ENCODE peak calls at places on chromosomes 5 and 9, in eight cellular contexts. D is HCT116, T is astrocyte of the cerebellum, R is choroid plexus epithelial cell, O is cardiac fibroblast, N is lower lobe of right lung, C is Peyer's patch, M is epithelial cell of esophagus. H is an unnamed sample.

GRCh38 chr5:41151562-41151961 is 61.8 kb downstream of the C6 start:
- DNase-seq in O (no peak), D (no peak), N (no peak), R (peak; percentile 12), C (no peak), T (no peak), M (no peak), H (no peak)

GRCh38 chr9:69122391-69123141 is 51.5 kb upstream of the TJP2 start:
- DNase-seq in C (peak; percentile 86), O (peak; percentile 89), T (peak; percentile 71), D (peak; percentile 80), R (peak; percentile 93), N (no peak), M (peak; percentile 73), H (no peak)

GRCh38 chr9:94031380-94031779 is 52.9 kb upstream of the PTPDC1 start:
- DNase-seq in C (no peak), D (no peak), T (no peak), R (no peak), M (no peak), O (no peak), N (no peak), H (no peak)

GRCh38 chr9:35508069-35508468 is 18.2 kb downstream of the RUSC2 start:
- DNase-seq in M (no peak), R (peak; percentile 31), T (no peak), O (peak; percentile 30), C (no peak), N (no peak), D (no peak), H (no peak)

GRCh38 chr9:135990468-135991429 is 29.6 kb upstream of the UBAC1 start:
- DNase-seq in R (peak; percentile 79), N (no peak), T (peak; percentile 32), M (peak; percentile 63), D (peak; percentile 79), O (peak; percentile 62), C (no peak), H (no peak)

GRCh38 chr5:139134906-139135305 is 63.3 kb downstream of the SIL1 start:
- DNase-seq in O (no peak), M (peak; percentile 15), R (no peak), T (no peak), D (no peak), C (no peak), N (no peak), H (no peak)

GRCh38 chr9:114033397-114034103 is 44.5 kb downstream of the AMBP start:
- DNase-seq in R (peak; percentile 31), D (no peak), T (no peak), N (no peak), O (peak; percentile 22), M (peak; percentile 8), C (no peak), H (no peak)

GRCh38 chr9:82922686-82923085 is 140.3 kb downstream of the RASEF start:
- DNase-seq in O (no peak), R (peak; percentile 34), N (no peak), C (no peak), M (no peak), D (no peak), T (no peak), H (no peak)

GRCh38 chr5:95113489-95113888 is 171.4 kb downstream of the MCTP1 start:
- DNase-seq in N (no peak), T (peak; percentile 18), R (peak; percentile 71), M (peak; percentile 7), D (no peak), O (peak; percentile 79), C (no peak), H (no peak)

GRCh38 chr5:160468576-160468975 is 46.9 kb downstream of the PTTG1 start:
- DNase-seq in D (no peak), O (no peak), C (no peak), M (no peak), R (no peak), T (no peak), N (no peak), H (no peak)
- H3K4me3 ChIP-seq in D (no peak overlapping the region), O (peak overlapping the region; percentile 51), C (peak overlapping the region; percentile 49), M (no peak overlapping the region), R (peak overlapping the region; percentile 59), T (no peak overlapping the region), N (peak overlapping the region; percentile 51), H (peak overlapping the region; percentile 45)

GRCh38 chr5:174516741-174517140 is 207.6 kb upstream of the MSX2 start:
- DNase-seq in C (no peak), O (no peak), D (no peak), R (no peak), N (no peak), M (no peak), T (no peak), H (no peak)

GRCh38 chr5:174523311-174524159 is 200.8 kb upstream of the MSX2 start:
- DNase-seq in N (no peak), M (no peak), D (no peak), C (no peak), R (no peak), T (no peak), O (no peak), H (no peak)

GRCh38 chr5:174518512-174518911 is 205.9 kb upstream of the MSX2 start:
- DNase-seq in D (no peak), O (no peak), M (no peak), C (no peak), N (no peak), R (no peak), T (no peak), H (no peak)

GRCh38 chr5:174522641-174523260 is 201.6 kb upstream of the MSX2 start:
- DNase-seq in D (no peak), M (no peak), R (no peak), T (no peak), N (no peak), C (no peak), O (no peak), H (no peak)

GRCh38 chr5:174520420-174521396 is 203.7 kb upstream of the MSX2 start:
- DNase-seq in T (no peak), C (peak; percentile 79), D (peak; percentile 93), M (peak; percentile 60), R (peak; percentile 19), N (no peak), O (no peak), H (no peak)
- TF ChIP-seq CTCF in T (no peak), C (peak; percentile 21), D (no peak), M (no peak), R (no peak), N (no peak), O (no peak), H (no peak)

GRCh38 chr5:146205499-146206202 is 2.2 kb downstream of the RBM27 start:
- DNase-seq in O (no peak), D (no peak), C (no peak), R (no peak), N (no peak), T (no peak), M (no peak), H (no peak)
- H3K4me3 ChIP-seq in O (no peak overlapping the region), D (no peak overlapping the region), C (peak overlapping the region; percentile 6), R (no peak overlapping the region), N (no peak overlapping the region), T (no peak overlapping the region), M (no peak overlapping the region), H (peak overlapping the region; percentile 71)

DNA sequence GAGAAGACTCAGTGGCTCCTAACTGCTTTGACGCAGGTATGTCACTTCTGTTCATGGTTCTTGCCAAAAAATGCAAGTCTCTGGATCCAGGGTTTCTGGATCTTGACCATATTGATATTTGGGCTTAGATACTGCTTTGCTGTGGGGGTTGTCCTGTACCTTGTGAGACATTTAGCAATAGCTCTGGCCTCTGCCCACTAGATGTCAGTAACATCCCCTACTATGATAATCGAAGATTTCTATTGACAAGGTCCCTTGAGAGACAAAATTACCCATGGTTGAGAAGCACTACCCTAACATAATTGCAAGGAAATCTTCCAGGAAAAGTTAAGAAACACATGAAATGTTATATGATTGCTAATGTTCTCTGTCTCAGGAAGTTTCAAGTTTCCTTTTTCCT is 285.4 kb downstream of the TMEM232 start:
- DNase-seq in T (peak; percentile 53), M (peak; percentile 46), D (peak; percentile 31), C (no peak), N (no peak), R (peak; percentile 70), O (peak; percentile 63), H (no peak)
- TF ChIP-seq CTCF in T (peak; percentile 69), M (peak; percentile 18), D (peak; percentile 57), C (peak; percentile 51), N (no peak), R (peak; percentile 68), O (peak; percentile 35), H (peak; percentile 23)

GRCh38 chr5:180352976-180353225 is 235 bp downstream of the GFPT2 start:
- DNase-seq in C (no peak), T (no peak), O (no peak), R (no peak), D (no peak), M (no peak), N (no peak), H (no peak)

GRCh38 chr5:180353963-180354574 is 933 bp upstream of the GFPT2 start:
- DNase-seq in M (no peak), D (no peak), T (no peak), O (no peak), R (peak; percentile 24), N (no peak), C (no peak), H (no peak)

GRCh38 chr5:180350711-180351110 is 2.4 kb downstream of the GFPT2 start:
- DNase-seq in D (no peak), R (no peak), T (no peak), N (no peak), O (no peak), M (no peak), C (no peak), H (no peak)

GRCh38 chr5:180353226-180353962 is at the start of gene GFPT2:
- DNase-seq in N (peak; percentile 77), T (no peak), C (peak; percentile 89), R (peak; percentile 84), M (peak; percentile 39), D (no peak), O (peak; percentile 77), H (no peak)

DNA sequence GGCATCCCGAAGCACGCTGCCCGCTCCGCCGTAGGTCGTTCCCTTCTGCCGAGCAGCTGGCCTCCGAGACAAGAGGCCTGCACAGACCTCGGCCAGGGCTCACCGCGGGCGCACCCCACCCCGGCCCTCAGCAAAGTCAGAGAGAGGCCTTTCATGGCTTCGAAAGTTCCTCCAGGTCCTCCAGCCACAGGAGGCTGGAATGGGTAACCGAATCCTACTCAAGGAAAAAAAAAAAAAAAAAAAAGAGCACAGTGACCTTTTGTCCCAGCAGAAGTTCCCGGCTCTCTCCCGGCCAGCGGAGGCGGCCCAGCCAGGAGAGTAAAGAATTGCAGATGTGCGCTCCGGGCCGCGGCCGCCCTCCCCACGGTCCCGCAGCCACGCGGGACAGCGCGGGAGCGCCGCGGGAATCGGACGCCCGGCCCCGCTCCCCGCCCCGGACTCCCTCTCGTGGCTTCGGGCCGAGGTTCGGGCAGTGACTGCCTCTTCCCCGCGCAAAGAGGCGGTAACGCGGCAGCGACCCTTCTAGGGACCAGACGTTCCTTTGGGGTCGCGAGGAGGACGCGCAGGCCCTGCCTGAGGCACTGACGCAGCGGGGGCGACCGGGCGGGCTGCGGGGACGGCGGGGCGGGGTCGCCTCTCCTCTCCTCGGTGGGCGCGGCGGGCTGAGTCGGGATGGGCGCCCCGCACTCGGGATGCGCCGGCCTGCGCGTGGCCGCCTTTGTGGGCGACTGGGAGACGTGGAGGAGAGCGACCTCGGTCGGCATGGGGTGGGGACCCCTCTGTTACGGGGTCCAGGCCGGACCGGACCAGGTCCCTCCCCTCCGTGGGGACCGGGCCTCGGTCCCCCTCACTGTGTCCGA is 790 bp downstream of the GFPT2 start:
- DNase-seq in D (no peak), O (peak; percentile 36), R (peak; percentile 55), T (no peak), N (no peak), M (no peak), C (no peak), H (no peak)
- H3K4me3 ChIP-seq in D (peak overlapping the region; percentile 55), O (peak overlapping the region; percentile 89), R (peak overlapping the region; percentile 81), T (peak overlapping the region; percentile 86), N (peak overlapping the region; percentile 84), M (no peak overlapping the region), C (peak overlapping the region; percentile 65), H (peak overlapping the region; percentile 53)

GRCh38 chr9:2824564-2824963 is 19.3 kb downstream of the PUM3 start:
- DNase-seq in D (no peak), R (peak; percentile 16), O (no peak), M (no peak), N (no peak), C (no peak), T (no peak), H (no peak)
- TF ChIP-seq CTCF in D (no peak), R (peak; percentile 39), O (peak; percentile 16), M (peak; percentile 46), N (no peak), C (no peak), T (peak; percentile 39), H (no peak)